ENCODE peak calls at places on chromosome 22, in nine cellular contexts. Y is heart left ventricle; M is mesendoderm; Q is endodermal cell; K is aorta; G is PC-9; Z is CD4-positive, alpha-beta memory T cell; E is CD8-positive, alpha-beta T cell; O is DND-41. S is an unnamed sample.

GRCh38 chr22:30668306-30668655 is 606 bp upstream of the DUSP18 start:
- DNase-seq in Y (no peak), M (no peak), Q (no peak), K (no peak), G (no peak), Z (no peak), E (no peak), O (no peak), S (no peak)

GRCh38 chr22:30301995-30302809 is 12.9 kb upstream of the CASTOR1 start:
- DNase-seq in Y (peak; percentile 65), M (no peak), Q (no peak), K (peak; percentile 87), G (peak; percentile 82), Z (no peak), E (no peak), O (no peak), S (peak; percentile 56)

GRCh38 chr22:29528144-29528543 is 25.4 kb downstream of the THOC5 start:
- DNase-seq in Y (no peak), M (no peak), Q (no peak), K (no peak), G (no peak), Z (no peak), E (no peak), O (no peak), S (no peak)

GRCh38 chr22:29799217-29799680 is 32.1 kb downstream of the UQCR10 start:
- DNase-seq in Y (peak; percentile 95), M (no peak), Q (no peak), K (peak; percentile 95), G (peak; percentile 90), Z (no peak), E (no peak), O (no peak), S (peak; percentile 94)

GRCh38 chr22:46750861-46751260 is 11.6 kb upstream of the TBC1D22A start:
- DNase-seq in Y (peak; percentile 81), M (no peak), Q (no peak), K (peak; percentile 42), G (peak; percentile 66), Z (no peak), E (no peak), O (no peak), S (peak; percentile 55)

GRCh38 chr22:35835998-35836691 is 118.5 kb downstream of the APOL5 start:
- DNase-seq in Y (peak; percentile 74), M (peak; percentile 96), Q (peak; percentile 79), K (no peak), G (peak; percentile 57), Z (no peak), E (no peak), O (no peak), S (peak; percentile 66)

GRCh38 chr22:38267086-38267485 is 5.7 kb downstream of the TMEM184B start:
- DNase-seq in Y (peak; percentile 82), M (no peak), Q (no peak), K (no peak), G (no peak), Z (peak; percentile 81), E (peak; percentile 27), O (peak; percentile 34), S (peak; percentile 78)

GRCh38 chr22:37557321-37558001 is 2.8 kb upstream of the CDC42EP1 start:
- DNase-seq in Y (peak; percentile 50), M (no peak), Q (no peak), K (no peak), G (no peak), Z (no peak), E (no peak), O (no peak), S (peak; percentile 7)

GRCh38 chr22:33785283-33785991 is 134.8 kb downstream of the LARGE1 start:
- DNase-seq in Y (no peak), M (no peak), Q (no peak), K (no peak), G (no peak), Z (no peak), E (no peak), O (no peak), S (no peak)

GRCh38 chr22:36613958-36614357 is 85.0 kb upstream of the EIF3D start:
- DNase-seq in Y (no peak), M (peak; percentile 18), Q (no peak), K (no peak), G (peak; percentile 10), Z (no peak), E (no peak), O (no peak), S (no peak)

GRCh38 chr22:27632451-27633295 is 168.9 kb downstream of the MN1 start:
- DNase-seq in Y (peak; percentile 83), M (no peak), Q (no peak), K (no peak), G (no peak), Z (no peak), E (no peak), O (no peak), S (peak; percentile 86)

GRCh38 chr22:21866821-21867527 is 471 bp downstream of the MAPK1 start:
- DNase-seq in Y (no peak), M (peak; percentile 31), Q (peak; percentile 63), K (no peak), G (peak; percentile 2), Z (peak; percentile 15), E (no peak), O (peak; percentile 39), S (peak; percentile 31)

GRCh38 chr22:22711532-22711913 is 67.1 kb downstream of the GGTLC2 start:
- DNase-seq in Y (no peak), M (no peak), Q (no peak), K (no peak), G (no peak), Z (no peak), E (no peak), O (no peak), S (no peak)

GRCh38 chr22:48973694-48974041 is 854.0 kb downstream of the BRD1 start:
- DNase-seq in Y (no peak), M (no peak), Q (no peak), K (no peak), G (no peak), Z (no peak), E (no peak), O (no peak), S (no peak)

DNA sequence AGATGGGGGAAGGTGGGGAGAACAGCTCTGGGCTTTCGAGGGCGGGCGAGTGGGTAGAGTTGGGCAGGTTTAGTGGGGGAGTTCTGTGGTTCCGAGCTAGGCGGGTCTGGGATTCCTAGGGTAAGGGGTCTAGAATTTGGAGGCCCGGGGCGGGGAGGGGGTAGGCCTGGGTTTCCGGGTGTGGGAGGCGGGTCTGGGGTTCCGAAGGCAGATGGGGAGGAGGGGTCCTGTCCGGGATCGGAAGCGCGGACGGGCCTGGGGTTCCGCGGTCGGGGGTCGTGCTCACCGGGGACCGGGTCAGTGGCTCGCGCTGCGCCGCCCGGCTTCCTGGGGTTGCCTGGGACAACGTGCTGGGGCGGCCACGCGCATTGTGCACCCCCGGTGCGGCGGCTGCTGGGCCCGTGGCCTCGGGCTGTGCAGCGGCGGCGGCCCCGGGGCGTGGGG is at the start of gene TTLL8:
- DNase-seq in Y (peak; percentile 11), M (no peak), Q (peak; percentile 51), K (no peak), G (no peak), Z (no peak), E (no peak), O (no peak), S (peak; percentile 41)
- H3K27ac ChIP-seq in Y (no peak within 1 kb of the TSS), M (no peak within 1 kb of the TSS), Q (no peak within 1 kb of the TSS), K (no peak within 1 kb of the TSS), G (no peak within 1 kb of the TSS), Z (no peak within 1 kb of the TSS), E (no peak within 1 kb of the TSS), O (no peak within 1 kb of the TSS), S (no peak within 1 kb of the TSS)

GRCh38 chr22:25136953-25137576 is 62.6 kb upstream of the CRYBB3 start:
- DNase-seq in Y (no peak), M (no peak), Q (no peak), K (no peak), G (no peak), Z (no peak), E (no peak), O (no peak), S (no peak)

GRCh38 chr22:25137577-25138525 is 61.8 kb upstream of the CRYBB3 start:
- DNase-seq in Y (no peak), M (peak; percentile 32), Q (no peak), K (no peak), G (no peak), Z (no peak), E (no peak), O (no peak), S (no peak)

GRCh38 chr22:25141994-25142620 is 57.6 kb upstream of the CRYBB3 start:
- DNase-seq in Y (no peak), M (peak; percentile 83), Q (no peak), K (no peak), G (no peak), Z (no peak), E (no peak), O (no peak), S (no peak)

GRCh38 chr22:25143161-25144076 is 56.2 kb upstream of the CRYBB3 start:
- DNase-seq in Y (no peak), M (no peak), Q (no peak), K (no peak), G (no peak), Z (no peak), E (no peak), O (no peak), S (no peak)

DNA sequence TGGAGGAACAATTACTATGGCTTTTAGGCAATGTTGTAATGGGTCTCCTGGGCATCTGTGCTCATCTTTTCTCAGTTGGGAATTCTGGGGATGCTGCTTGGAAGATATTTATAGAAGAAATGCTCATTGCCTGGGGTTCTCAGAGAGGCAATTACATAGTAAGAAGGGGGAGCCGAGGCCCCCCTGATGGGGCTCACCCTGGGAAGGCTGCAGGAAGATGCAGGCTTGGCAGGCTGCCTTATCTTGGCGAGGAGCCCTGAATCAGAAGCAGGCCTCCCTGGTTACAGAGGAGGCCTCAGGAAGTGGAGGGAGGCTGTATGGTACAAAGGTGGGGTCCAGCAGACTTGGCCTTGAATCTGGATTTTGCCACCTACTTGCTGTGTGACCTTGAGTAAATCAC is 60.6 kb upstream of the CRYBB3 start:
- DNase-seq in Y (peak; percentile 57), M (no peak), Q (no peak), K (no peak), G (no peak), Z (no peak), E (no peak), O (no peak), S (peak; percentile 35)
- H3K4me1 ChIP-seq in Y (peaks cover 45% of the 10 kb centered on the region), M (no peaks in the 10 kb centered on the region), Q (no peaks in the 10 kb centered on the region), K (no peaks in the 10 kb centered on the region), G (peaks cover 10% of the 10 kb centered on the region), Z (no peaks in the 10 kb centered on the region), E (no peaks in the 10 kb centered on the region), O (no peaks in the 10 kb centered on the region), S (peaks cover 5% of the 10 kb centered on the region)

GRCh38 chr22:43270949-43271348 is 72.2 kb downstream of the SCUBE1 start:
- DNase-seq in Y (no peak), M (no peak), Q (no peak), K (no peak), G (no peak), Z (no peak), E (no peak), O (no peak), S (no peak)
- H3K27ac ChIP-seq in Y (no peak overlapping the region), M (no peak overlapping the region), Q (no peak overlapping the region), K (no peak overlapping the region), G (no peak overlapping the region), Z (no peak overlapping the region), E (no peak overlapping the region), O (no peak overlapping the region), S (no peak overlapping the region)

DNA sequence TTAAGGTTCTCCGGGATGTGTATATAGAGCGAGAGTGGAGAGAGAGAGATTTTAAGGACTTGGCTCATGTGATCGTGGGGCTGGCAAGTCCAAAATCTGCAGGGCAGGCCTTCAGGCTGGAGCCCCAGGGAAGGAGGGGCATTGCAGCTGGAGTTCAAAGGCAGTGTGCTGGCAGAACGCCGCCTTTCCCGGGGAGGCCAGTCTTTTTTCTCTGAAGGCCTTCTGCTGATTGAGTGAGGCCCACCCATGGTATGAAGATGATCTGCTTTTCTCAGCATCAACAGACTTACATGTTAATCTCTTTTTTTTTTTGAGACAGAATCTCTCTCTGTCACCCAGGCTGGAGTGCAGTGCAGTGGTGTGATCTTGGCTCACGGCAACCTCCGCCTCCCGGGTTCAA is 25.4 kb downstream of the FBLN1 start:
- DNase-seq in Y (no peak), M (no peak), Q (no peak), K (no peak), G (no peak), Z (no peak), E (no peak), O (no peak), S (no peak)
- H3K4me1 ChIP-seq in Y (no peaks in the 10 kb centered on the region), M (no peaks in the 10 kb centered on the region), Q (no peaks in the 10 kb centered on the region), K (no peaks in the 10 kb centered on the region), G (no peaks in the 10 kb centered on the region), Z (no peaks in the 10 kb centered on the region), E (no peaks in the 10 kb centered on the region), O (no peaks in the 10 kb centered on the region), S (no peaks in the 10 kb centered on the region)

S was measured in right cardiac atrium.